ENCODE peak calls at places on chromosomes 13 and 19, in seven cellular contexts. One of them, this sample, is unnamed.

GRCh38 chr19:12668937-12669271 is 2.3 kb downstream of the WDR83 start:
- DNase-seq in T-helper 1 cell: peak; percentile 54
- DNase-seq in germinal center: peak; percentile 48
- DNase-seq in A549: no peak
- DNase-seq in ascending aorta: no peak
- DNase-seq in mucosa of gallbladder: peak; percentile 29
- DNase-seq in AG08396: peak; percentile 68
- DNase-seq in this sample: peak; percentile 49

GRCh38 chr19:41366089-41366488 is 2.1 kb upstream of the B9D2 start:
- DNase-seq in T-helper 1 cell: no peak
- DNase-seq in germinal center: peak; percentile 47
- DNase-seq in A549: peak; percentile 78
- DNase-seq in ascending aorta: no peak
- DNase-seq in mucosa of gallbladder: no peak
- DNase-seq in AG08396: no peak
- DNase-seq in this sample: no peak

GRCh38 chr19:16608290-16608704 is 19.7 kb downstream of the MED26 start:
- DNase-seq in T-helper 1 cell: no peak
- DNase-seq in germinal center: no peak
- DNase-seq in A549: no peak
- DNase-seq in ascending aorta: no peak
- DNase-seq in mucosa of gallbladder: peak; percentile 39
- DNase-seq in AG08396: peak; percentile 83
- DNase-seq in this sample: no peak

GRCh38 chr19:45103625-45104319 is 10.8 kb downstream of the PPP1R37 start:
- DNase-seq in T-helper 1 cell: no peak
- DNase-seq in germinal center: peak; percentile 47
- DNase-seq in A549: no peak
- DNase-seq in ascending aorta: no peak
- DNase-seq in mucosa of gallbladder: no peak
- DNase-seq in AG08396: no peak
- DNase-seq in this sample: no peak

GRCh38 chr13:87851395-87851794 is 180.2 kb downstream of the SLITRK5 start:
- DNase-seq in T-helper 1 cell: no peak
- DNase-seq in germinal center: no peak
- DNase-seq in A549: no peak
- DNase-seq in ascending aorta: no peak
- DNase-seq in mucosa of gallbladder: no peak
- DNase-seq in AG08396: no peak
- DNase-seq in this sample: no peak

GRCh38 chr13:100088282-100088647 is 628 bp upstream of the PCCA start:
- DNase-seq in T-helper 1 cell: no peak
- DNase-seq in germinal center: no peak
- DNase-seq in A549: no peak
- DNase-seq in ascending aorta: no peak
- DNase-seq in mucosa of gallbladder: no peak
- DNase-seq in AG08396: no peak
- DNase-seq in this sample: no peak

GRCh38 chr13:35475960-35476943 is at the start of gene MAB21L1:
- DNase-seq in T-helper 1 cell: peak; percentile 12
- DNase-seq in germinal center: peak; percentile 5
- DNase-seq in A549: no peak
- DNase-seq in ascending aorta: no peak
- DNase-seq in mucosa of gallbladder: no peak
- DNase-seq in AG08396: peak; percentile 58
- DNase-seq in this sample: no peak

GRCh38 chr13:110351636-110352420 is 44.7 kb downstream of the COL4A2 start:
- DNase-seq in T-helper 1 cell: no peak
- DNase-seq in germinal center: no peak
- DNase-seq in A549: no peak
- DNase-seq in ascending aorta: no peak
- DNase-seq in mucosa of gallbladder: no peak
- DNase-seq in AG08396: no peak
- DNase-seq in this sample: no peak

GRCh38 chr13:47287291-47287751 is 390.5 kb upstream of the HTR2A start:
- DNase-seq in T-helper 1 cell: no peak
- DNase-seq in germinal center: no peak
- DNase-seq in A549: no peak
- DNase-seq in ascending aorta: no peak
- DNase-seq in mucosa of gallbladder: no peak
- DNase-seq in AG08396: no peak
- DNase-seq in this sample: no peak

GRCh38 chr13:24664726-24665409 is 15.3 kb upstream of the ATP12A start:
- DNase-seq in T-helper 1 cell: no peak
- DNase-seq in germinal center: no peak
- DNase-seq in A549: no peak
- DNase-seq in ascending aorta: no peak
- DNase-seq in mucosa of gallbladder: no peak
- DNase-seq in AG08396: no peak
- DNase-seq in this sample: no peak

GRCh38 chr13:101384929-101385328 is 31.4 kb downstream of the NALCN start:
- DNase-seq in T-helper 1 cell: no peak
- DNase-seq in germinal center: no peak
- DNase-seq in A549: no peak
- DNase-seq in ascending aorta: no peak
- DNase-seq in mucosa of gallbladder: no peak
- DNase-seq in AG08396: no peak
- DNase-seq in this sample: no peak

GRCh38 chr13:19958119-19959111 is at the start of gene ZMYM2:
- DNase-seq in T-helper 1 cell: peak; percentile 97
- DNase-seq in germinal center: peak; percentile 99
- DNase-seq in A549: peak; percentile 82
- DNase-seq in ascending aorta: peak; percentile 90
- DNase-seq in mucosa of gallbladder: peak; percentile 99
- DNase-seq in AG08396: peak; percentile 100
- DNase-seq in this sample: peak; percentile 99

GRCh38 chr13:42539670-42540069 is 34.3 kb upstream of the TNFSF11 start:
- DNase-seq in T-helper 1 cell: no peak
- DNase-seq in germinal center: no peak
- DNase-seq in A549: no peak
- DNase-seq in ascending aorta: no peak
- DNase-seq in mucosa of gallbladder: no peak
- DNase-seq in AG08396: no peak
- DNase-seq in this sample: no peak

GRCh38 chr13:60229708-60230272 is 66.1 kb upstream of the DIAPH3 start:
- DNase-seq in T-helper 1 cell: no peak
- DNase-seq in germinal center: no peak
- DNase-seq in A549: no peak
- DNase-seq in ascending aorta: no peak
- DNase-seq in mucosa of gallbladder: no peak
- DNase-seq in AG08396: no peak
- DNase-seq in this sample: no peak